ENCODE peak calls at places on chromosomes 7 and 10, in four cellular contexts. One of them, this sample, is unnamed.

GRCh38 chr7:3234851-3235250 is 66.2 kb upstream of the SDK1 start:
- DNase-seq in PC-3: peak; percentile 14
- DNase-seq in OCI-LY7: no peak
- DNase-seq in HCT116: no peak
- DNase-seq in this sample: no peak

GRCh38 chr10:68562666-68563522 is 2.8 kb downstream of the TET1 start:
- DNase-seq in PC-3: no peak
- DNase-seq in OCI-LY7: peak; percentile 69
- DNase-seq in HCT116: no peak
- DNase-seq in this sample: peak; percentile 40

GRCh38 chr7:158312789-158313188 is 274.8 kb downstream of the PTPRN2 start:
- DNase-seq in PC-3: no peak
- DNase-seq in OCI-LY7: no peak
- DNase-seq in HCT116: no peak
- DNase-seq in this sample: no peak

GRCh38 chr10:12586724-12587123 is 237.4 kb downstream of the CAMK1D start:
- DNase-seq in PC-3: no peak
- DNase-seq in OCI-LY7: no peak
- DNase-seq in HCT116: no peak
- DNase-seq in this sample: no peak

GRCh38 chr7:11192506-11192905 is 218.8 kb downstream of the PHF14 start:
- DNase-seq in PC-3: no peak
- DNase-seq in OCI-LY7: no peak
- DNase-seq in HCT116: no peak
- DNase-seq in this sample: no peak

GRCh38 chr7:1291040-1291689 is 58.5 kb downstream of the UNCX start:
- DNase-seq in PC-3: no peak
- DNase-seq in OCI-LY7: no peak
- DNase-seq in HCT116: no peak
- DNase-seq in this sample: no peak

GRCh38 chr10:99461230-99461629 is 30.8 kb upstream of the GOT1 start:
- DNase-seq in PC-3: peak; percentile 53
- DNase-seq in OCI-LY7: no peak
- DNase-seq in HCT116: no peak
- DNase-seq in this sample: no peak

GRCh38 chr10:91589656-91590035 is 43.2 kb downstream of the PPP1R3C start:
- DNase-seq in PC-3: no peak
- DNase-seq in OCI-LY7: no peak
- DNase-seq in HCT116: no peak
- DNase-seq in this sample: no peak

GRCh38 chr10:30583778-30584415 is 45.7 kb downstream of the LYZL2 start:
- DNase-seq in PC-3: peak; percentile 90
- DNase-seq in OCI-LY7: peak; percentile 39
- DNase-seq in HCT116: peak; percentile 57
- DNase-seq in this sample: peak; percentile 63

GRCh38 chr7:71411475-71411874 is 279.5 kb downstream of the GALNT17 start:
- DNase-seq in PC-3: no peak
- DNase-seq in OCI-LY7: no peak
- DNase-seq in HCT116: no peak
- DNase-seq in this sample: no peak

GRCh38 chr10:122646511-122647382 is 52.9 kb downstream of the C10orf120 start:
- DNase-seq in PC-3: no peak
- DNase-seq in OCI-LY7: no peak
- DNase-seq in HCT116: no peak
- DNase-seq in this sample: no peak

DNA sequence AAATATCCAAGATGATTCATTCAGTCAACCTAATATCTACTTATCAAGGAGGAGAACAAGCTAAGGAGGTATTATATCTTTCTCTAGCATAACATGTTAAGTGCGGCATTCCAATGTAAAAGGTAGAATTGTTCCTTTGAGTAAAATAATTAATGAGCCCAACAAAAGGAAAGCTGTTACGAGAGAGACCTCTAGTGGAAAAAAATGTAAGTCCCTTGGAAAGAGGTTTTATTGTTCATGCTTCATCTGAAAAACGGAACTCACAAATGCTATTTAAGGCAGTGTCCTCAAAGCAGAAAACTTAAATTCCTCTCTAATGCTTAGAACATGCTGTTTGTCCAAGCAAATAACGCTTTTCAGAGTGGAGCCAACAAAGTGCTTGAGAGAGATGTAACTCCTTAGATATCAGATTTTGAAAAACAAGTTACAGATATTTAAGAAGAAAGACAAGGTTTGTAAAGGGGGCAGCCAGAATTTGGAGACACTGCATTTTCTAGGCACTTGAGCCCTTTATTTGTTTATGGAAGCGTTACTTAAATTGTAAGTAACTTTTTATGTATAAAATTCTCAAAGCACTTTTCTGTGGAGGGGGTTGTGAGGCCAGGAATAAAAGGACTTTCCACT is 119.9 kb downstream of the TFEC start:
- DNase-seq in PC-3: peak; percentile 53
- DNase-seq in OCI-LY7: peak; percentile 33
- DNase-seq in HCT116: peak; percentile 41
- DNase-seq in this sample: peak; percentile 42
- TF ChIP-seq EZH2phosphoT487 in PC-3: no peak
- TF ChIP-seq EZH2phosphoT487 in OCI-LY7: no peak
- TF ChIP-seq EZH2phosphoT487 in HCT116: no peak
- TF ChIP-seq EZH2phosphoT487 in this sample: no peak

DNA sequence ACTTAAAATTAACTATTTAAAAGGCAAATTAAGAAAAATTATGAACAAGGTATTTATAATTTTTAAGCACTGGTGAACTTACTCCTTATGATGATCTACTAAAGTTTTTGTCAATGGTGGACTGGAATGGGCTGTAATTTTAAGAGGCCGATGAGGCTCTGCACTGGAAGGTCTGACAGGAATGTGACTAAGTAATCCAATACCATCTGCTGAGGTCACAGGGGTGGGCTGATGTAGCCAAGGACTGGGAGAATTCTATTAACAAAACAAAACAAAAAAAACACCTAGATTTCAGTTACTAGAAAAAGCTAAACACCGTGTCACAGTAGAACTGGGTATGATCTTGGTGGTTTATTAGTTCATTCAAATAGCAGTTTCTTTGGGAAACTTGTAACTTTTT is 75.9 kb downstream of the NRBF2 start:
- DNase-seq in PC-3: no peak
- DNase-seq in OCI-LY7: no peak
- DNase-seq in HCT116: no peak
- DNase-seq in this sample: no peak
- TF ChIP-seq EZH2phosphoT487 in PC-3: no peak
- TF ChIP-seq EZH2phosphoT487 in OCI-LY7: no peak
- TF ChIP-seq EZH2phosphoT487 in HCT116: no peak
- TF ChIP-seq EZH2phosphoT487 in this sample: no peak

GRCh38 chr10:97263971-97264370 is 28.5 kb downstream of the ARHGAP19 start:
- DNase-seq in PC-3: no peak
- DNase-seq in OCI-LY7: no peak
- DNase-seq in HCT116: no peak
- DNase-seq in this sample: no peak
- TF ChIP-seq EZH2phosphoT487 in PC-3: no peak
- TF ChIP-seq EZH2phosphoT487 in OCI-LY7: no peak
- TF ChIP-seq EZH2phosphoT487 in HCT116: no peak
- TF ChIP-seq EZH2phosphoT487 in this sample: no peak

DNA sequence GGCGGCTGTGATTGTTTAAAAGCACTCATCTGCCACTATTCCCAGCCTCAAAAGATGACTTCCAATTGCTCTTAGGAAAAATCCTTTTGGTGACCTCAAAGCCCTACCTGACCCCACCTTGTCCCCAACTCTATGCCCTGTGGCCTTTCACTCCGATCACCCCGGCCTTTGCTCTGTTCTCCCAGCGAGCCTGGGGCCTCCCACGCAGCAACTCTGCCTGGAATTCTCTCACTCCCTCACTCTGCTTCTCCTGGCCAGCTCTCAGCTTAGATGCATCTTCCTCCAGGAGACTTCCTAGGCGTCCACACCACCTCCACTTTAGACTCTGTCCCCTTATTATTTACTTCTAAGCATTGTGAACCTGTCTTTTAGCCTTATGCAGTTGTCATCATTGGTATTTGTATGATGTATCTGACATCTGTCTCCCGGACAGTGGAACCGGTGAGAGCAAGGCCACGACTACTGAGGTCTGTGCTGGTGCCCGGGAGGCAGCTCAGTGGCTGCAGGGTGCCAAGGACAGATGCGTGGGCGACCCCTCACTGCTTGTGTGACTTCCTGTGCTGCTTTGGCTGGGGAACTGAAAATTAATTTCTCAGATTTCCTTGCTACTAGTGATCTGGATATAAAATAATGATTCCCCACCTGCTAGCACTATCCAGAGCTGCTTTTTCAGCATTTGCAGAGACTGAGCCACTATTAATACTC is 63.0 kb downstream of the PIP4K2A start:
- DNase-seq in PC-3: no peak
- DNase-seq in OCI-LY7: no peak
- DNase-seq in HCT116: no peak
- DNase-seq in this sample: no peak
- TF ChIP-seq EZH2phosphoT487 in PC-3: no peak
- TF ChIP-seq EZH2phosphoT487 in OCI-LY7: no peak
- TF ChIP-seq EZH2phosphoT487 in HCT116: no peak
- TF ChIP-seq EZH2phosphoT487 in this sample: no peak

DNA sequence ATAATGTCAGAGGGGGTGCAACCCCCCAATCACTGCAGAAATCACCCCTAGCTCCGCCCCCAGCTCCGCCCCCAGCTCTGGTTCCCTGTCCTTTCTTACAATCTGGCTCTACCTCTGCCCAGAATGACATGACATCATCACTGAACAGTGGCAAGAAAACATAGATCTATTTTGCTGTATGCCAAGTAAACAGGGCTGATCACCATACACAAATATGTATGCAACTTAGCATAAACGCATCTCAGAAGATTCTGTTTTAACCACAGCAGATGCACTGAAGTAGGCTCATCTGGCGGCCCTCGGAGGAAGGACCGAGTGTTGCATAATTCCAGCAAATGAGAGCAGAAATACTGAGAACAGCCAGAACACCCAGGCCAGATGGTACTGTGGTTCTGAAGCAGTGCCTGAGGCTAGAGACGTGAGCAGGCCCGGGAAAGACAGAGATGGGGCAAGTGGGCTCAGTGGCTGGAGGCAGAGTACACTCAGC is 293.3 kb upstream of the KLF14 start:
- DNase-seq in PC-3: no peak
- DNase-seq in OCI-LY7: no peak
- DNase-seq in HCT116: no peak
- DNase-seq in this sample: peak; percentile 38
- TF ChIP-seq EZH2phosphoT487 in PC-3: no peak
- TF ChIP-seq EZH2phosphoT487 in OCI-LY7: no peak
- TF ChIP-seq EZH2phosphoT487 in HCT116: no peak
- TF ChIP-seq EZH2phosphoT487 in this sample: no peak

DNA sequence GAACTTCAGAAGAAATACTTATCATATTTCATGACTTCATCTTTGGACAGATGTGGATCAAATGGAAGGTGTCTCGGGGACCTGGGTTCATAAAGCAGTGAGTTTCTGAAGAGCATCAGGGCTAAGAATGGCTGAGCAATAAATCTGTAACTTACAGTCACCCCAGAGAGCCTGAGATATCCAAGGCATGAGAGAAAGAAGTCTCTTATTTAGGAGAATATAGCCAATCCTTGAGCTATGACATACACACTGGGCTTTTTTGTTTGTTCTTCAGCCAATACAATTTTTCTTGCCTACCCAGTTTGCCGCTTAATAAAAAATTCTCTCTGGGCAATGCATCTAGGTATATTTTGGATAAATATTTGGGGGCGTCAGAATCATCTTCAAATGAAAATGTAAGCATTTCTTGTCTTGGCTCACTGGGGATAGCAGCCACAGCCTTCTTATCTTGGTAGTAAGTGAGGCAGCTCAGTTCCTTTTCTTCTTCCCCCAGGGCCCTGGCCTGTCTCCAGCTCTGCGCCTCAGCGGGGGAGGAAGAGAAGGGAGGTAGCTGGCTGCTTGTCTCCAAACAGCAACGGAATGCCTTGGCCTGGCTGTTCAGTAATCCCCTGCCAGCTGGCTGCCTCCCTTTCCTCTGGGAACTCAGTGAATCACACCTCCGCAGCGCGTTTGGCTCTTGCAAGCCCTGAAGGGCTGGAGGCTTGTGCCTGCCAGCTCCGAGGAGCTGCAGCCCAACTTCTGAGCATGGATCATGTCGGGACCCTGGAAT is 252.8 kb upstream of the INHBA start:
- DNase-seq in PC-3: peak; percentile 97
- DNase-seq in OCI-LY7: no peak
- DNase-seq in HCT116: no peak
- DNase-seq in this sample: peak; percentile 90
- TF ChIP-seq EZH2phosphoT487 in PC-3: no peak
- TF ChIP-seq EZH2phosphoT487 in OCI-LY7: no peak
- TF ChIP-seq EZH2phosphoT487 in HCT116: no peak
- TF ChIP-seq EZH2phosphoT487 in this sample: no peak